ENCODE peak calls at places on chromosomes 12 and 14, in seven cellular contexts. One of them, this sample, is unnamed.

GRCh38 chr12:52232916-52233461 is at the start of gene KRT7:
- DNase-seq in ovary: no peak
- DNase-seq in breast epithelium: peak
- DNase-seq in A549: peak
- DNase-seq in prostate gland: no peak
- DNase-seq in K562: no peak
- DNase-seq in body of pancreas: peak
- DNase-seq in this sample: no peak

GRCh38 chr12:56722832-56723231 is 2.3 kb downstream of the NACA start:
- DNase-seq in A549: no peak
- DNase-seq in ovary: no peak
- DNase-seq in prostate gland: no peak
- DNase-seq in K562: no peak
- DNase-seq in body of pancreas: no peak
- DNase-seq in breast epithelium: no peak
- DNase-seq in this sample: no peak

GRCh38 chr14:101030586-101030985 is 127.1 kb upstream of the RTL1 start:
- DNase-seq in body of pancreas: no peak
- DNase-seq in K562: no peak
- DNase-seq in breast epithelium: no peak
- DNase-seq in A549: no peak
- DNase-seq in prostate gland: no peak
- DNase-seq in ovary: no peak
- DNase-seq in this sample: no peak

GRCh38 chr12:124490584-124491305 is 76.7 kb downstream of the NCOR2 start:
- DNase-seq in K562: peak
- DNase-seq in ovary: no peak
- DNase-seq in breast epithelium: no peak
- DNase-seq in body of pancreas: peak
- DNase-seq in prostate gland: no peak
- DNase-seq in A549: no peak
- DNase-seq in this sample: peak

GRCh38 chr14:100374270-100374669 is 51.1 kb downstream of the SLC25A47 start:
- DNase-seq in A549: no peak
- DNase-seq in ovary: no peak
- DNase-seq in body of pancreas: no peak
- DNase-seq in prostate gland: no peak
- DNase-seq in K562: no peak
- DNase-seq in breast epithelium: no peak
- DNase-seq in this sample: peak

GRCh38 chr12:24379038-24379437 is 429.6 kb upstream of the SOX5 start:
- DNase-seq in ovary: no peak
- DNase-seq in breast epithelium: no peak
- DNase-seq in body of pancreas: no peak
- DNase-seq in prostate gland: no peak
- DNase-seq in A549: no peak
- DNase-seq in K562: no peak
- DNase-seq in this sample: no peak

GRCh38 chr14:87573581-87573980 is 419.4 kb downstream of the GALC start:
- DNase-seq in A549: no peak
- DNase-seq in K562: no peak
- DNase-seq in breast epithelium: no peak
- DNase-seq in body of pancreas: no peak
- DNase-seq in prostate gland: no peak
- DNase-seq in ovary: no peak
- DNase-seq in this sample: no peak

GRCh38 chr14:22122227-22123187 is 448.9 kb upstream of the OR4E1 start:
- DNase-seq in K562: no peak
- DNase-seq in breast epithelium: no peak
- DNase-seq in prostate gland: no peak
- DNase-seq in ovary: no peak
- DNase-seq in A549: no peak
- DNase-seq in body of pancreas: no peak
- DNase-seq in this sample: no peak

GRCh38 chr12:73665193-73665592 is 872.4 kb upstream of the ATXN7L3B start:
- DNase-seq in body of pancreas: no peak
- DNase-seq in A549: no peak
- DNase-seq in prostate gland: no peak
- DNase-seq in K562: no peak
- DNase-seq in breast epithelium: no peak
- DNase-seq in ovary: no peak
- DNase-seq in this sample: no peak

GRCh38 chr12:47415054-47415453 is 290.8 kb downstream of the RPAP3 start:
- DNase-seq in breast epithelium: no peak
- DNase-seq in body of pancreas: no peak
- DNase-seq in ovary: no peak
- DNase-seq in A549: no peak
- DNase-seq in K562: no peak
- DNase-seq in prostate gland: no peak
- DNase-seq in this sample: no peak

GRCh38 chr12:119868992-119869391 is 8.1 kb downstream of the CIT start:
- DNase-seq in K562: no peak
- DNase-seq in breast epithelium: no peak
- DNase-seq in prostate gland: no peak
- DNase-seq in ovary: no peak
- DNase-seq in body of pancreas: no peak
- DNase-seq in A549: no peak
- DNase-seq in this sample: no peak

GRCh38 chr12:132525833-132526455 is 36.0 kb downstream of the FBRSL1 start:
- DNase-seq in body of pancreas: no peak
- DNase-seq in breast epithelium: no peak
- DNase-seq in K562: no peak
- DNase-seq in ovary: no peak
- DNase-seq in prostate gland: no peak
- DNase-seq in A549: no peak
- DNase-seq in this sample: no peak

GRCh38 chr14:101065696-101066694 is 162.5 kb upstream of the RTL1 start:
- DNase-seq in prostate gland: no peak
- DNase-seq in A549: no peak
- DNase-seq in K562: no peak
- DNase-seq in ovary: no peak
- DNase-seq in body of pancreas: no peak
- DNase-seq in breast epithelium: peak
- DNase-seq in this sample: no peak

GRCh38 chr12:105729372-105729771 is 398.9 kb downstream of the C12orf75 start:
- DNase-seq in A549: no peak
- DNase-seq in K562: no peak
- DNase-seq in breast epithelium: no peak
- DNase-seq in prostate gland: no peak
- DNase-seq in ovary: no peak
- DNase-seq in body of pancreas: no peak
- DNase-seq in this sample: no peak

GRCh38 chr12:67269632-67270578 is 747 bp downstream of the CAND1 start:
- DNase-seq in breast epithelium: peak
- DNase-seq in prostate gland: peak
- DNase-seq in A549: peak
- DNase-seq in K562: peak
- DNase-seq in ovary: peak
- DNase-seq in body of pancreas: peak
- DNase-seq in this sample: peak
- TF ChIP-seq POLR2A in breast epithelium: no peak
- TF ChIP-seq POLR2A in prostate gland: peak
- TF ChIP-seq POLR2A in A549: peak
- TF ChIP-seq POLR2A in K562: no peak
- TF ChIP-seq POLR2A in ovary: no peak
- TF ChIP-seq POLR2A in body of pancreas: peak
- TF ChIP-seq POLR2A in this sample: no peak

GRCh38 chr14:74019743-74020142 is 594 bp downstream of the BBOF1 start:
- DNase-seq in prostate gland: no peak
- DNase-seq in body of pancreas: no peak
- DNase-seq in A549: peak
- DNase-seq in K562: peak
- DNase-seq in breast epithelium: no peak
- DNase-seq in ovary: no peak
- DNase-seq in this sample: peak

GRCh38 chr14:74019408-74019714 is 212 bp downstream of the BBOF1 start:
- DNase-seq in A549: no peak
- DNase-seq in K562: peak
- DNase-seq in body of pancreas: no peak
- DNase-seq in ovary: no peak
- DNase-seq in breast epithelium: no peak
- DNase-seq in prostate gland: no peak
- DNase-seq in this sample: no peak

GRCh38 chr14:74015965-74016364 is 3.1 kb downstream of the ENTPD5 start:
- DNase-seq in prostate gland: no peak
- DNase-seq in ovary: no peak
- DNase-seq in body of pancreas: no peak
- DNase-seq in A549: no peak
- DNase-seq in breast epithelium: no peak
- DNase-seq in K562: peak
- DNase-seq in this sample: peak

GRCh38 chr14:74018029-74018703 is 922 bp downstream of the ENTPD5 start:
- DNase-seq in A549: peak
- DNase-seq in K562: no peak
- DNase-seq in prostate gland: no peak
- DNase-seq in ovary: no peak
- DNase-seq in breast epithelium: no peak
- DNase-seq in body of pancreas: no peak
- DNase-seq in this sample: peak

GRCh38 chr14:74018704-74019407 is at the start of the genes BBOF1 and ENTPD5:
- DNase-seq in A549: peak
- DNase-seq in ovary: peak
- DNase-seq in prostate gland: peak
- DNase-seq in breast epithelium: peak
- DNase-seq in K562: peak
- DNase-seq in body of pancreas: peak
- DNase-seq in this sample: peak
- TF ChIP-seq POLR2A in A549: peak
- TF ChIP-seq POLR2A in ovary: peak
- TF ChIP-seq POLR2A in prostate gland: peak
- TF ChIP-seq POLR2A in breast epithelium: peak
- TF ChIP-seq POLR2A in K562: peak
- TF ChIP-seq POLR2A in body of pancreas: peak
- TF ChIP-seq POLR2A in this sample: peak

DNA sequence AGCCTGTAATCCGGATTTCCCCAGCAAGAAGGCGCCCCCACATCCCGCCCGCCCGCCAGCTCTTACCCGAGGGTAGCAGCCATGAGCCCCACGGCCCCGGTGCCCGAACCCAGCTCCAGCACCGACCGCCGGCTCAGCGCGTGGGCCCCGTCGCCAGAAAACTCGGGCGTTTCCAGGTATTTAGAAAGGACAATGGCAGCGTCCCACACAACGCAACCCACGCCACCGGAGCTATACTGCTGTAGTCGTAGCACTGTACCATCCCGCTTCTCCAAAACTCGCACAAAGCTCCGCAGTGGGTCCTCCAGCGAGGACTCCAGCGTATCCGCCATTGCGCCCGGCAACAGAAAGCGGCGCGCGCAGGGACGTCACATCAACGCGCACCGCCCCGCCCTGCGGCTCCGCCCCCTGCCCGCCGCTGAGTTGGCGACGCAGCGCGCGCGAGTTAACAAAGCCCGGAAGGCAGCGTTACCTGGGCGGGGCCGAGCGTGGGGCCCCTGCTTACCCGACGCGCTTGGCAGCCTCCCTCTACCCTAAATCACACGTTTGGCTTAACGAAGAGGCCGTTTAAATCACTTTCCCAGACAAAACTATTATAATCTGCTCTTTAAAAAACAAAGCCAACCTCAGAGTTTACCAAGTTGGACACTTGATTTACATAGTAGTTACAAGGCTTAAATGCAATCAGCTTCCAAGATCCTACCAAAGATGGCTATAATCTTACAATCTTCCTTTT is at the start of gene VCPKMT:
- DNase-seq in A549: peak
- DNase-seq in prostate gland: peak
- DNase-seq in breast epithelium: peak
- DNase-seq in body of pancreas: peak
- DNase-seq in K562: peak
- DNase-seq in ovary: peak
- DNase-seq in this sample: peak
- TF ChIP-seq POLR2A in A549: peak
- TF ChIP-seq POLR2A in prostate gland: peak
- TF ChIP-seq POLR2A in breast epithelium: peak
- TF ChIP-seq POLR2A in body of pancreas: peak
- TF ChIP-seq POLR2A in K562: peak
- TF ChIP-seq POLR2A in ovary: peak
- TF ChIP-seq POLR2A in this sample: peak

GRCh38 chr14:23323838-23324454 is 2.7 kb downstream of the PABPN1 start:
- DNase-seq in breast epithelium: no peak
- DNase-seq in ovary: no peak
- DNase-seq in prostate gland: no peak
- DNase-seq in K562: no peak
- DNase-seq in body of pancreas: no peak
- DNase-seq in A549: no peak
- DNase-seq in this sample: no peak

GRCh38 chr14:23321572-23322547 is 603 bp downstream of the PABPN1 start:
- DNase-seq in body of pancreas: peak
- DNase-seq in K562: peak
- DNase-seq in prostate gland: peak
- DNase-seq in breast epithelium: no peak
- DNase-seq in A549: peak
- DNase-seq in ovary: no peak
- DNase-seq in this sample: peak

GRCh38 chr14:23322568-23323517 is 1.6 kb downstream of the PABPN1 start:
- DNase-seq in prostate gland: no peak
- DNase-seq in K562: no peak
- DNase-seq in ovary: no peak
- DNase-seq in body of pancreas: no peak
- DNase-seq in breast epithelium: no peak
- DNase-seq in A549: no peak
- DNase-seq in this sample: no peak

GRCh38 chr14:23319746-23320583 is 1.3 kb upstream of the PABPN1 start:
- DNase-seq in body of pancreas: no peak
- DNase-seq in A549: no peak
- DNase-seq in K562: no peak
- DNase-seq in prostate gland: no peak
- DNase-seq in ovary: no peak
- DNase-seq in breast epithelium: no peak
- DNase-seq in this sample: no peak

DNA sequence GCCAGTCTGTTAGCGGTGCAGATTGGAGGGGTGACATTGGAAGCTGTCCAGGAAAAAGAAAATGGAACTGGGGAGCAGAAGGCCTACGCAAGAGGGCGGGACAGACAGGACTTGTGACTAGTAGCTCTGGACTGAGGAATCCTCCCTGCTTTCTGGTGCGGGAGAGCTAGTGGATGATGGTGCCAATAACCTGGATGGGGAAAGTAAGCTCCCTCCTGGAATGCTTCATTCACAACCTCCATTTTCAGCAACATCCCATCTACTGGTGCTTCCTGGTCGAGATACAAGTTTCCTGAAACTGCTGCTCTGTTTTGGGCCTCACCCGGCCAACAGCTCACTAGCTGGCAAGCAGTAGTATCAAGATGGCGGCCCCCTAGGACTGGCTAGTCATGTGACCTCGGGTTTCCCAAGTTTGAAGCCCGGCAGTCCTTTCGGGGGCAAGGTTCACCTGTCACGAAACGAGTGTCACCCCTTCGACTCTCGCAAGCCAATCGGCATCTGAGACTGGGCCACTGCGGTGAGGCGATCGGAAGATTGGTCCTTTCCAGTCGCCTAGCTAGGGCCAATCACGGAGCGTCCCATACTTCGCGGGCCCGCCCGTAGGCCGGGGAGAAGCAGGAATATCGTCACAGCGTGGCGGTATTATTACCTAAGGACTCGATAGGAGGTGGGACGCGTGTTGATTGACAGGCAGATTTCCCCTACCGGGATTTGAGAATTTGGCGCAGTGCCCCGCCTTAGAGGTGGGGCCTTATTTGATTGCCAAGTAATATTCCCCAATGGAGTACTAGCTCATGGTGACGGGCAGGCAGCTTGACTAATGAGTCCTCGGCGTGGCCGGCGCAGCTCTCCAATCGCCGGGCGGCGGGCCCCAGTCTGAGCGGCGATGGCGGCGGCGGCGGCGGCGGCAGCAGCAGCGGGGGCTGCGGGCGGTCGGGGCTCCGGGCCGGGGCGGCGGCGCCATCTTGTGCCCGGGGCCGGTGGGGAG is at the start of gene PABPN1:
- DNase-seq in A549: peak
- DNase-seq in ovary: peak
- DNase-seq in prostate gland: peak
- DNase-seq in body of pancreas: peak
- DNase-seq in K562: peak
- DNase-seq in breast epithelium: peak
- DNase-seq in this sample: peak
- TF ChIP-seq POLR2A in A549: no peak
- TF ChIP-seq POLR2A in ovary: peak
- TF ChIP-seq POLR2A in prostate gland: peak
- TF ChIP-seq POLR2A in body of pancreas: peak
- TF ChIP-seq POLR2A in K562: peak
- TF ChIP-seq POLR2A in breast epithelium: peak
- TF ChIP-seq POLR2A in this sample: peak

This sample was measured in erythroblast.